ENCODE peak calls at places on chromosomes 2 and 18, in nine cellular contexts. One of them, this sample, is unnamed.
A peak's percentile ranks its signal among the peaks of the same experiment; 100 is the strongest.

GRCh38 chr2:40209728-40210127 is 242.2 kb downstream of the SLC8A1 start:
- DNase-seq in CD8-positive, alpha-beta T cell: no peak
- DNase-seq in Peyer's patch: no peak
- DNase-seq in prostate gland: no peak
- DNase-seq in A549: no peak
- DNase-seq in SK-N-SH: no peak
- DNase-seq in thyroid gland: no peak
- DNase-seq in stomach: no peak
- DNase-seq in left ventricle myocardium inferior: no peak
- DNase-seq in this sample: no peak

GRCh38 chr2:218852911-218853667 is 6.5 kb upstream of the WNT6 start:
- DNase-seq in CD8-positive, alpha-beta T cell: peak; percentile 58
- DNase-seq in Peyer's patch: peak; percentile 89
- DNase-seq in prostate gland: peak; percentile 52
- DNase-seq in A549: no peak
- DNase-seq in SK-N-SH: peak; percentile 74
- DNase-seq in thyroid gland: peak; percentile 41
- DNase-seq in stomach: peak; percentile 67
- DNase-seq in left ventricle myocardium inferior: peak; percentile 50
- DNase-seq in this sample: no peak

GRCh38 chr18:4750392-4751346 is 295.6 kb upstream of the DLGAP1 start:
- DNase-seq in CD8-positive, alpha-beta T cell: no peak
- DNase-seq in Peyer's patch: no peak
- DNase-seq in prostate gland: no peak
- DNase-seq in A549: no peak
- DNase-seq in SK-N-SH: no peak
- DNase-seq in thyroid gland: no peak
- DNase-seq in stomach: no peak
- DNase-seq in left ventricle myocardium inferior: no peak
- DNase-seq in this sample: no peak

GRCh38 chr18:69974365-69974764 is 26.7 kb upstream of the CD226 start:
- DNase-seq in CD8-positive, alpha-beta T cell: no peak
- DNase-seq in Peyer's patch: no peak
- DNase-seq in prostate gland: no peak
- DNase-seq in A549: no peak
- DNase-seq in SK-N-SH: no peak
- DNase-seq in thyroid gland: no peak
- DNase-seq in stomach: no peak
- DNase-seq in left ventricle myocardium inferior: no peak
- DNase-seq in this sample: no peak

GRCh38 chr2:7567646-7568045 is 650.4 kb downstream of the RNF144A start:
- DNase-seq in CD8-positive, alpha-beta T cell: peak; percentile 49
- DNase-seq in Peyer's patch: peak; percentile 75
- DNase-seq in prostate gland: no peak
- DNase-seq in A549: no peak
- DNase-seq in SK-N-SH: no peak
- DNase-seq in thyroid gland: peak; percentile 10
- DNase-seq in stomach: no peak
- DNase-seq in left ventricle myocardium inferior: no peak
- DNase-seq in this sample: no peak

GRCh38 chr2:133837441-133838090 is 269.3 kb upstream of the NCKAP5 start:
- DNase-seq in CD8-positive, alpha-beta T cell: no peak
- DNase-seq in Peyer's patch: no peak
- DNase-seq in prostate gland: no peak
- DNase-seq in A549: no peak
- DNase-seq in SK-N-SH: no peak
- DNase-seq in thyroid gland: no peak
- DNase-seq in stomach: no peak
- DNase-seq in left ventricle myocardium inferior: no peak
- DNase-seq in this sample: no peak

GRCh38 chr2:209321581-209321980 is 102.3 kb upstream of the MAP2 start:
- DNase-seq in CD8-positive, alpha-beta T cell: no peak
- DNase-seq in Peyer's patch: no peak
- DNase-seq in prostate gland: no peak
- DNase-seq in A549: no peak
- DNase-seq in SK-N-SH: no peak
- DNase-seq in thyroid gland: no peak
- DNase-seq in stomach: no peak
- DNase-seq in left ventricle myocardium inferior: no peak
- DNase-seq in this sample: no peak

GRCh38 chr2:238567996-238568395 is 141.3 kb downstream of the ASB1 start:
- DNase-seq in CD8-positive, alpha-beta T cell: no peak
- DNase-seq in Peyer's patch: no peak
- DNase-seq in prostate gland: no peak
- DNase-seq in A549: no peak
- DNase-seq in SK-N-SH: no peak
- DNase-seq in thyroid gland: no peak
- DNase-seq in stomach: no peak
- DNase-seq in left ventricle myocardium inferior: no peak
- DNase-seq in this sample: no peak

GRCh38 chr2:97936199-97936598 is 59.5 kb downstream of the TMEM131 start:
- DNase-seq in CD8-positive, alpha-beta T cell: no peak
- DNase-seq in Peyer's patch: peak; percentile 76
- DNase-seq in prostate gland: no peak
- DNase-seq in A549: no peak
- DNase-seq in SK-N-SH: no peak
- DNase-seq in thyroid gland: no peak
- DNase-seq in stomach: no peak
- DNase-seq in left ventricle myocardium inferior: no peak
- DNase-seq in this sample: no peak

GRCh38 chr2:230631470-230631869 is 81.2 kb upstream of the CAB39 start:
- DNase-seq in CD8-positive, alpha-beta T cell: no peak
- DNase-seq in Peyer's patch: no peak
- DNase-seq in prostate gland: no peak
- DNase-seq in A549: no peak
- DNase-seq in SK-N-SH: no peak
- DNase-seq in thyroid gland: no peak
- DNase-seq in stomach: no peak
- DNase-seq in left ventricle myocardium inferior: no peak
- DNase-seq in this sample: no peak
- TF ChIP-seq CTCF in CD8-positive, alpha-beta T cell: no peak
- TF ChIP-seq CTCF in Peyer's patch: no peak
- TF ChIP-seq CTCF in prostate gland: no peak
- TF ChIP-seq CTCF in A549: no peak
- TF ChIP-seq CTCF in SK-N-SH: no peak
- TF ChIP-seq CTCF in thyroid gland: no peak
- TF ChIP-seq CTCF in stomach: no peak
- TF ChIP-seq CTCF in left ventricle myocardium inferior: no peak
- TF ChIP-seq CTCF in this sample: no peak

GRCh38 chr2:174577967-174578589 is 19.5 kb downstream of the WIPF1 start:
- DNase-seq in CD8-positive, alpha-beta T cell: no peak
- DNase-seq in Peyer's patch: no peak
- DNase-seq in prostate gland: no peak
- DNase-seq in A549: no peak
- DNase-seq in SK-N-SH: peak; percentile 51
- DNase-seq in thyroid gland: no peak
- DNase-seq in stomach: no peak
- DNase-seq in left ventricle myocardium inferior: no peak
- DNase-seq in this sample: no peak
- TF ChIP-seq CTCF in CD8-positive, alpha-beta T cell: peak; percentile 83
- TF ChIP-seq CTCF in Peyer's patch: peak; percentile 20
- TF ChIP-seq CTCF in prostate gland: no peak
- TF ChIP-seq CTCF in A549: peak; percentile 71
- TF ChIP-seq CTCF in SK-N-SH: peak; percentile 80
- TF ChIP-seq CTCF in thyroid gland: no peak
- TF ChIP-seq CTCF in stomach: no peak
- TF ChIP-seq CTCF in left ventricle myocardium inferior: peak; percentile 53
- TF ChIP-seq CTCF in this sample: peak; percentile 27

GRCh38 chr2:42793314-42794270 is 1.2 kb upstream of the HAAO start:
- DNase-seq in CD8-positive, alpha-beta T cell: no peak
- DNase-seq in Peyer's patch: peak; percentile 65
- DNase-seq in prostate gland: peak; percentile 22
- DNase-seq in A549: no peak
- DNase-seq in SK-N-SH: peak; percentile 42
- DNase-seq in thyroid gland: no peak
- DNase-seq in stomach: no peak
- DNase-seq in left ventricle myocardium inferior: peak; percentile 28
- DNase-seq in this sample: no peak

GRCh38 chr2:42791606-42792005 is 777 bp downstream of the HAAO start:
- DNase-seq in CD8-positive, alpha-beta T cell: no peak
- DNase-seq in Peyer's patch: peak; percentile 45
- DNase-seq in prostate gland: no peak
- DNase-seq in A549: no peak
- DNase-seq in SK-N-SH: no peak
- DNase-seq in thyroid gland: no peak
- DNase-seq in stomach: no peak
- DNase-seq in left ventricle myocardium inferior: no peak
- DNase-seq in this sample: no peak

GRCh38 chr2:42792087-42792582 is 248 bp downstream of the HAAO start:
- DNase-seq in CD8-positive, alpha-beta T cell: no peak
- DNase-seq in Peyer's patch: no peak
- DNase-seq in prostate gland: peak; percentile 21
- DNase-seq in A549: no peak
- DNase-seq in SK-N-SH: peak; percentile 38
- DNase-seq in thyroid gland: no peak
- DNase-seq in stomach: no peak
- DNase-seq in left ventricle myocardium inferior: no peak
- DNase-seq in this sample: no peak

GRCh38 chr2:42794271-42795046 is 2.1 kb upstream of the HAAO start:
- DNase-seq in CD8-positive, alpha-beta T cell: no peak
- DNase-seq in Peyer's patch: peak; percentile 83
- DNase-seq in prostate gland: no peak
- DNase-seq in A549: peak; percentile 63
- DNase-seq in SK-N-SH: peak; percentile 32
- DNase-seq in thyroid gland: peak; percentile 24
- DNase-seq in stomach: no peak
- DNase-seq in left ventricle myocardium inferior: no peak
- DNase-seq in this sample: no peak

DNA sequence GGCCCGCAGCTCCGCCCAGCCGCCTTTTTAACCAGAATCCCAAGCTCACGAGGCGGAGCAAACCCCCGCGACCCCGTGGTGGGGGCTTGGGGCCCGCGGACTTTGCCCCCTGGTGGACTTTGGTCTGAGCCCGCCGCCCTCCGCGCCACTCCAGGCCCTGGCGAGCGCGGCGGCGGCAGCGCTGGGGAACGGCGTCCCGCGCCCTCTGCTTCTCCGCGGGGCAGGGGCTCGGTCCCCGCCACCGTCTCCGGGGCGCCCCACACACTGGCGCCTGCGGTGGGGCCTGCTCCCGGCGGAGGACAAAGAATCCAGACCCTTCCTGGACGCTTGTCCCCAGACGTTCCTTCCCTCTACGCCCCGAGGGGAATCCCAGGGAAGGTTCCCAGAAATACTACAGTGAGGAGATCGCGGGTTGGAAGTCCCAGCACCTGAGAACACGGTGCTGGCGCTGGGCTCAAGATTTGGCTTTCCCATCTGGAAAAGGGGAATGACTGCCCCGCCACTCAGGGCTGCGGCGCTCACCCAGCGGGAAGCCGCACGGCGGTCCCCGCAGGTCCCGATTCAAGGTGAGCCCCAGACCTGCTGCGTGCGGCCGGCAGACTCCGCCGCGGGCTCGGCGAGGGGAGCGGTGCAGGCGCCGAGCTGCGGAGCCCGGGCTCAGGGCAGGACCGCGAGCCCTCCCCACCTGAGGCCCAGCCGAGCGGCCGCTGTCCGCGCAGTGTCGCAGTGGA is at the start of gene HAAO:
- DNase-seq in CD8-positive, alpha-beta T cell: no peak
- DNase-seq in Peyer's patch: peak; percentile 85
- DNase-seq in prostate gland: no peak
- DNase-seq in A549: no peak
- DNase-seq in SK-N-SH: peak; percentile 35
- DNase-seq in thyroid gland: peak; percentile 47
- DNase-seq in stomach: peak; percentile 52
- DNase-seq in left ventricle myocardium inferior: peak; percentile 68
- DNase-seq in this sample: peak; percentile 57
- TF ChIP-seq CTCF in CD8-positive, alpha-beta T cell: no peak
- TF ChIP-seq CTCF in Peyer's patch: no peak
- TF ChIP-seq CTCF in prostate gland: no peak
- TF ChIP-seq CTCF in A549: no peak
- TF ChIP-seq CTCF in SK-N-SH: no peak
- TF ChIP-seq CTCF in thyroid gland: peak; percentile 29
- TF ChIP-seq CTCF in stomach: no peak
- TF ChIP-seq CTCF in left ventricle myocardium inferior: peak; percentile 37
- TF ChIP-seq CTCF in this sample: peak; percentile 47

GRCh38 chr18:74289946-74290478 is 1.8 kb downstream of the CYB5A start:
- DNase-seq in CD8-positive, alpha-beta T cell: no peak
- DNase-seq in Peyer's patch: no peak
- DNase-seq in prostate gland: no peak
- DNase-seq in A549: no peak
- DNase-seq in SK-N-SH: no peak
- DNase-seq in thyroid gland: no peak
- DNase-seq in stomach: no peak
- DNase-seq in left ventricle myocardium inferior: no peak
- DNase-seq in this sample: no peak

GRCh38 chr18:74294526-74294925 is 2.8 kb upstream of the CYB5A start:
- DNase-seq in CD8-positive, alpha-beta T cell: no peak
- DNase-seq in Peyer's patch: no peak
- DNase-seq in prostate gland: no peak
- DNase-seq in A549: no peak
- DNase-seq in SK-N-SH: no peak
- DNase-seq in thyroid gland: no peak
- DNase-seq in stomach: no peak
- DNase-seq in left ventricle myocardium inferior: no peak
- DNase-seq in this sample: peak; percentile 51

GRCh38 chr18:74292541-74292858 is 737 bp upstream of the CYB5A start:
- DNase-seq in CD8-positive, alpha-beta T cell: no peak
- DNase-seq in Peyer's patch: no peak
- DNase-seq in prostate gland: no peak
- DNase-seq in A549: no peak
- DNase-seq in SK-N-SH: no peak
- DNase-seq in thyroid gland: no peak
- DNase-seq in stomach: no peak
- DNase-seq in left ventricle myocardium inferior: no peak
- DNase-seq in this sample: no peak

GRCh38 chr18:74290831-74291770 is 662 bp downstream of the CYB5A start:
- DNase-seq in CD8-positive, alpha-beta T cell: no peak
- DNase-seq in Peyer's patch: peak; percentile 76
- DNase-seq in prostate gland: peak; percentile 67
- DNase-seq in A549: no peak
- DNase-seq in SK-N-SH: peak; percentile 49
- DNase-seq in thyroid gland: peak; percentile 65
- DNase-seq in stomach: peak; percentile 76
- DNase-seq in left ventricle myocardium inferior: peak; percentile 22
- DNase-seq in this sample: peak; percentile 27

DNA sequence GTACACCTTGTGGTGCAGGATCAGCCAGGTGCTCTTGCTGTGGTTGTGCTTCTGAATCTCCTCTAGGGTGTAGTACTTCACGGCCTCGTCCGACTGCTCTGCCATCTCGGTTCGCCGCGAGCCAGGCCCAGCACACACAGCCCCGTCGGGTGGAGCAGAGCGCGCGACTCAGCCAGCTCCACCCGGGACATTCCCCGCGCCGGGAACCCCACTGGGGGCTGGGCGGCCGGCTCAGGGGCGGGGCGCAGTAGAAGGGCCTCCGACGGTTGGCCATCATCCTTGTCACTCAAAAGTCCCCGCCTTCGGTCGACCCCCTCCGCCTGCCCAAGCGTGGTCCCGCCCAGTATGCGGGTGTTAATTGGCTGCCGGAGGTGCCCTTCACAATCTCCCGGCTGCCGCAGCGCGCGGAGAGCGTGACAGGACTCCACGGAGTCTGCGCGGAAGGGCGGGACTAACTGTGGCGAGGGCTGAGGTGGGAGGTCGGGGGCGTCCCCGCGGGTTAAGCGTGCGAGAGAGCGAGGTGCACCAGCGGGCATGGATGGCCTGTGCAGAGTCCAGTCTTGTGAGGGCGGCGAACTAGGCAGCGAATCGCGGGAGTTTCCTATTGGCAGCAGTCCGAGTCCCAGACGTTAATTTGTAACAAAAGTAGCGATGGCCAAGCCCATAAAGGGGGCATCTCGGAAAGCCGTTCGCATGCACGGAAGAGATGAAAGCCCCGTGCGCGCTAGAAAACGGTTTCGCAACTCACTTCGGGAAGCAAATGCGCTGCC is at the start of gene CYB5A:
- DNase-seq in CD8-positive, alpha-beta T cell: peak; percentile 98
- DNase-seq in Peyer's patch: peak; percentile 99
- DNase-seq in prostate gland: peak; percentile 98
- DNase-seq in A549: peak; percentile 94
- DNase-seq in SK-N-SH: peak; percentile 100
- DNase-seq in thyroid gland: peak; percentile 98
- DNase-seq in stomach: peak; percentile 98
- DNase-seq in left ventricle myocardium inferior: peak; percentile 99
- DNase-seq in this sample: peak; percentile 98
- TF ChIP-seq CTCF in CD8-positive, alpha-beta T cell: peak; percentile 4
- TF ChIP-seq CTCF in Peyer's patch: no peak
- TF ChIP-seq CTCF in prostate gland: no peak
- TF ChIP-seq CTCF in A549: no peak
- TF ChIP-seq CTCF in SK-N-SH: no peak
- TF ChIP-seq CTCF in thyroid gland: peak; percentile 9
- TF ChIP-seq CTCF in stomach: no peak
- TF ChIP-seq CTCF in left ventricle myocardium inferior: no peak
- TF ChIP-seq CTCF in this sample: no peak